ENCODE peak calls at places on chromosomes 5 and 9, in nine cellular contexts. A is fibroblast of pulmonary artery; C is effector memory CD8-positive, alpha-beta T cell; E is iPS-NIHi11; I is AG08395; U is amniotic epithelial cell; T is progenitor cell of endocrine pancreas; L is activated CD8-positive, alpha-beta T cell treated with anti-CD3 and anti-CD28 coated beads, Interleukin-2, amount 10 ng/mL, durations not matched to agents 7 days and 5 days; B is cardiac fibroblast. O is an unnamed sample.

GRCh38 chr9:133067006-133067405 is 5.2 kb downstream of the CEL start:
- DNase-seq in A (no peak), C (no peak), E (no peak), I (no peak), U (no peak), T (no peak), L (no peak), B (no peak), O (no peak)

GRCh38 chr5:107578051-107578635 is 92.6 kb downstream of the EFNA5 start:
- DNase-seq in A (peak; percentile 41), C (no peak), E (no peak), I (no peak), U (no peak), T (no peak), L (no peak), B (no peak), O (no peak)

GRCh38 chr5:120083851-120084615 is 380.1 kb upstream of the PRR16 start:
- DNase-seq in A (no peak), C (no peak), E (no peak), I (no peak), U (no peak), T (no peak), L (no peak), B (no peak), O (no peak)

GRCh38 chr5:77356740-77357139 is 135.4 kb downstream of the WDR41 start:
- DNase-seq in A (no peak), C (no peak), E (no peak), I (peak; percentile 15), U (peak; percentile 9), T (no peak), L (no peak), B (no peak), O (no peak)

GRCh38 chr5:169861433-169861832 is 118.9 kb downstream of the INSYN2B start:
- DNase-seq in A (no peak), C (no peak), E (no peak), I (no peak), U (peak; percentile 24), T (no peak), L (no peak), B (no peak), O (no peak)

GRCh38 chr5:175275748-175276147 is 168.2 kb downstream of the DRD1 start:
- DNase-seq in A (no peak), C (no peak), E (no peak), I (no peak), U (no peak), T (no peak), L (no peak), B (no peak), O (no peak)

GRCh38 chr5:95728494-95729114 is 2.5 kb upstream of the RHOBTB3 start:
- DNase-seq in A (peak; percentile 63), C (no peak), E (no peak), I (no peak), U (no peak), T (no peak), L (no peak), B (peak; percentile 59), O (no peak)

GRCh38 chr5:81893961-81894360 is 77.9 kb upstream of the ATG10 start:
- DNase-seq in A (no peak), C (no peak), E (no peak), I (no peak), U (no peak), T (no peak), L (no peak), B (no peak), O (no peak)

GRCh38 chr5:147098233-147098790 is 136.5 kb upstream of the STK32A start:
- DNase-seq in A (peak; percentile 64), C (no peak), E (peak; percentile 57), I (peak; percentile 52), U (peak; percentile 67), T (no peak), L (peak; percentile 23), B (peak; percentile 62), O (no peak)

GRCh38 chr5:179276838-179277395 is 68.3 kb downstream of the ADAMTS2 start:
- DNase-seq in A (no peak), C (no peak), E (peak; percentile 55), I (no peak), U (no peak), T (no peak), L (no peak), B (no peak), O (no peak)

GRCh38 chr5:136174021-136174659 is 18.8 kb downstream of the SMIM32 start:
- DNase-seq in A (peak; percentile 80), C (no peak), E (peak; percentile 44), I (peak; percentile 72), U (peak; percentile 68), T (no peak), L (no peak), B (peak; percentile 81), O (peak; percentile 25)

GRCh38 chr9:127833555-127833954 is 20.9 kb downstream of the ENG start:
- DNase-seq in A (peak; percentile 57), C (no peak), E (no peak), I (peak; percentile 70), U (peak; percentile 75), T (no peak), L (no peak), B (peak; percentile 62), O (no peak)

GRCh38 chr9:34563262-34563661 is 26.3 kb downstream of the CNTFR start:
- DNase-seq in A (no peak), C (no peak), E (no peak), I (no peak), U (no peak), T (no peak), L (no peak), B (no peak), O (no peak)

GRCh38 chr5:93676707-93677106 is 64.7 kb downstream of the POU5F2 start:
- DNase-seq in A (peak; percentile 3), C (no peak), E (no peak), I (no peak), U (no peak), T (no peak), L (no peak), B (peak; percentile 17), O (no peak)

GRCh38 chr9:124342946-124343485 is 72.2 kb downstream of the PSMB7 start:
- DNase-seq in A (peak; percentile 79), C (no peak), E (peak; percentile 79), I (peak; percentile 95), U (peak; percentile 74), T (no peak), L (no peak), B (peak; percentile 86), O (no peak)

GRCh38 chr5:138911441-138911840 is 36.3 kb upstream of the LRRTM2 start:
- DNase-seq in A (peak; percentile 44), C (no peak), E (no peak), I (peak; percentile 15), U (peak; percentile 64), T (no peak), L (no peak), B (peak; percentile 47), O (no peak)

GRCh38 chr5:68456756-68457217 is 241.2 kb downstream of the PIK3R1 start:
- DNase-seq in A (peak; percentile 65), C (no peak), E (peak; percentile 32), I (peak; percentile 54), U (peak; percentile 56), T (no peak), L (no peak), B (peak; percentile 59), O (no peak)

GRCh38 chr9:33300546-33300945 is 10.2 kb downstream of the NFX1 start:
- DNase-seq in A (no peak), C (no peak), E (no peak), I (no peak), U (no peak), T (no peak), L (no peak), B (no peak), O (no peak)

GRCh38 chr9:104074876-104075275 is 19.2 kb upstream of the SMC2 start:
- DNase-seq in A (peak; percentile 86), C (no peak), E (no peak), I (peak; percentile 71), U (peak; percentile 94), T (no peak), L (no peak), B (peak; percentile 86), O (no peak)

GRCh38 chr9:127116088-127116726 is 6.2 kb downstream of the ANGPTL2 start:
- DNase-seq in A (no peak), C (no peak), E (no peak), I (no peak), U (no peak), T (no peak), L (peak; percentile 58), B (no peak), O (no peak)

GRCh38 chr9:76576344-76576743 is 117.4 kb downstream of the GCNT1 start:
- DNase-seq in A (peak; percentile 76), C (peak; percentile 63), E (no peak), I (peak; percentile 90), U (peak; percentile 95), T (no peak), L (peak; percentile 92), B (peak; percentile 74), O (peak; percentile 86)

GRCh38 chr5:92916036-92916435 is 665.0 kb downstream of the NR2F1-AS1 start:
- DNase-seq in A (peak; percentile 85), C (no peak), E (no peak), I (peak; percentile 15), U (peak; percentile 82), T (no peak), L (no peak), B (peak; percentile 81), O (no peak)

GRCh38 chr5:131575660-131576227 is 59.3 kb downstream of the RAPGEF6 start:
- DNase-seq in A (no peak), C (no peak), E (no peak), I (no peak), U (no peak), T (no peak), L (no peak), B (no peak), O (no peak)

GRCh38 chr5:155029240-155029639 is 15.7 kb downstream of the KIF4B start:
- DNase-seq in A (no peak), C (no peak), E (no peak), I (no peak), U (no peak), T (no peak), L (no peak), B (no peak), O (no peak)

GRCh38 chr5:14386882-14387575 is 194.6 kb upstream of the OTULINL start:
- DNase-seq in A (no peak), C (no peak), E (no peak), I (no peak), U (no peak), T (no peak), L (no peak), B (no peak), O (no peak)

GRCh38 chr5:13488254-13488931 is 456.1 kb downstream of the DNAH5 start:
- DNase-seq in A (no peak), C (no peak), E (no peak), I (no peak), U (no peak), T (no peak), L (no peak), B (no peak), O (no peak)

GRCh38 chr9:35954942-35955546 is 2.9 kb downstream of the OR2S2 start:
- DNase-seq in A (peak; percentile 92), C (peak; percentile 34), E (peak; percentile 68), I (peak; percentile 70), U (peak; percentile 79), T (no peak), L (peak; percentile 69), B (peak; percentile 91), O (peak; percentile 43)

GRCh38 chr5:112186401-112186990 is 232.6 kb downstream of the EPB41L4A start:
- DNase-seq in A (peak; percentile 65), C (no peak), E (no peak), I (peak; percentile 35), U (peak; percentile 53), T (no peak), L (peak; percentile 42), B (peak; percentile 62), O (peak; percentile 1)

GRCh38 chr5:143083006-143083405 is 312.8 kb downstream of the ARHGAP26 start:
- DNase-seq in A (no peak), C (no peak), E (no peak), I (no peak), U (no peak), T (no peak), L (no peak), B (no peak), O (no peak)